ENCODE peak calls at places on chromosomes 7 and 10, in nine cellular contexts. S is anterior cingulate cortex; G is OCI-LY7; L is fibroblast of lung; T is left kidney; X is PC-9; F is activated CD8-positive, alpha-beta memory T cell treated with anti-CD3 and anti-CD28 coated beads for 4 hours; K is right cardiac atrium; I is mesothelial cell of epicardium. C is an unnamed sample.

GRCh38 chr7:135321556-135321955 is 87.9 kb downstream of the STRA8 start:
- DNase-seq in S (no peak), G (no peak), L (peak; percentile 52), T (no peak), X (no peak), F (no peak), K (no peak), I (no peak), C (no peak)

GRCh38 chr7:71752171-71752935 is 620.4 kb downstream of the GALNT17 start:
- DNase-seq in S (peak; percentile 18), G (no peak), L (peak; percentile 5), T (peak; percentile 81), X (no peak), F (no peak), K (peak; percentile 61), I (peak; percentile 85), C (no peak)

GRCh38 chr7:151676759-151677158 is 157.1 kb upstream of the RHEB start:
- DNase-seq in S (no peak), G (no peak), L (no peak), T (no peak), X (peak; percentile 82), F (no peak), K (peak; percentile 54), I (no peak), C (no peak)

GRCh38 chr10:125154529-125154928 is 5.8 kb downstream of the CTBP2 start:
- DNase-seq in S (no peak), G (no peak), L (no peak), T (peak; percentile 49), X (no peak), F (no peak), K (peak; percentile 18), I (no peak), C (no peak)

GRCh38 chr7:66771795-66772194 is 31.3 kb downstream of the RABGEF1 start:
- DNase-seq in S (no peak), G (no peak), L (no peak), T (no peak), X (no peak), F (no peak), K (no peak), I (no peak), C (no peak)

GRCh38 chr7:5525271-5526189 is 101.9 kb upstream of the TNRC18 start:
- DNase-seq in S (no peak), G (peak; percentile 25), L (peak; percentile 74), T (peak; percentile 66), X (peak; percentile 65), F (no peak), K (peak; percentile 61), I (no peak), C (no peak)

GRCh38 chr7:12711124-12711523 is 23.7 kb downstream of the ARL4A start:
- DNase-seq in S (no peak), G (no peak), L (no peak), T (no peak), X (no peak), F (no peak), K (no peak), I (no peak), C (no peak)

GRCh38 chr7:158550886-158551452 is 36.7 kb downstream of the PTPRN2 start:
- DNase-seq in S (no peak), G (no peak), L (no peak), T (no peak), X (no peak), F (no peak), K (no peak), I (no peak), C (no peak)

GRCh38 chr10:78462728-78463228 is 429.1 kb downstream of the RPS24 start:
- DNase-seq in S (no peak), G (no peak), L (no peak), T (no peak), X (no peak), F (no peak), K (no peak), I (no peak), C (no peak)

GRCh38 chr7:15729746-15730145 is 43.3 kb upstream of the MEOX2 start:
- DNase-seq in S (no peak), G (no peak), L (no peak), T (no peak), X (no peak), F (no peak), K (no peak), I (no peak), C (no peak)

GRCh38 chr10:48364659-48365405 is 58.4 kb downstream of the MAPK8 start:
- DNase-seq in S (no peak), G (no peak), L (peak; percentile 81), T (peak; percentile 36), X (no peak), F (no peak), K (no peak), I (no peak), C (no peak)

GRCh38 chr10:58453098-58453497 is 59.6 kb upstream of the BICC1 start:
- DNase-seq in S (no peak), G (no peak), L (no peak), T (no peak), X (no peak), F (no peak), K (no peak), I (no peak), C (no peak)

GRCh38 chr10:51073461-51074237 is 638 bp upstream of the PRKG1 start:
- DNase-seq in S (peak; percentile 48), G (no peak), L (peak; percentile 27), T (peak; percentile 76), X (no peak), F (no peak), K (peak; percentile 71), I (peak; percentile 60), C (no peak)

GRCh38 chr7:43148161-43148731 is 35.8 kb downstream of the HECW1 start:
- DNase-seq in S (no peak), G (no peak), L (peak; percentile 27), T (no peak), X (no peak), F (no peak), K (no peak), I (no peak), C (no peak)

GRCh38 chr10:124659380-124659779 is 84.8 kb downstream of the FAM53B start:
- DNase-seq in S (no peak), G (no peak), L (no peak), T (no peak), X (no peak), F (no peak), K (peak; percentile 24), I (no peak), C (no peak)

GRCh38 chr7:22712999-22713398 is 14.0 kb upstream of the IL6 start:
- DNase-seq in S (no peak), G (no peak), L (no peak), T (no peak), X (peak; percentile 13), F (no peak), K (no peak), I (no peak), C (no peak)

GRCh38 chr10:4498763-4499251 is 327.2 kb upstream of the AKR1E2 start:
- DNase-seq in S (no peak), G (no peak), L (peak; percentile 97), T (peak; percentile 24), X (no peak), F (no peak), K (no peak), I (no peak), C (no peak)

GRCh38 chr10:48794074-48794473 is 109.4 kb downstream of the WDFY4 start:
- DNase-seq in S (no peak), G (no peak), L (no peak), T (no peak), X (no peak), F (no peak), K (no peak), I (no peak), C (no peak)

GRCh38 chr7:16711730-16712129 is 41.8 kb upstream of the TSPAN13 start:
- DNase-seq in S (no peak), G (no peak), L (peak; percentile 26), T (no peak), X (no peak), F (no peak), K (no peak), I (no peak), C (no peak)

GRCh38 chr10:20890491-20891337 is 6.4 kb downstream of the NEBL start:
- DNase-seq in S (no peak), G (no peak), L (peak; percentile 49), T (no peak), X (no peak), F (no peak), K (no peak), I (no peak), C (no peak)

GRCh38 chr7:126809188-126809587 is 443.6 kb downstream of the GRM8 start:
- DNase-seq in S (no peak), G (no peak), L (no peak), T (no peak), X (no peak), F (no peak), K (no peak), I (no peak), C (no peak)

GRCh38 chr10:60203993-60204618 is 185.6 kb downstream of the ANK3 start:
- DNase-seq in S (no peak), G (peak; percentile 44), L (peak; percentile 61), T (peak; percentile 52), X (peak; percentile 35), F (no peak), K (no peak), I (no peak), C (no peak)

GRCh38 chr10:26890956-26891355 is 30.2 kb upstream of the ABI1 start:
- DNase-seq in S (no peak), G (peak; percentile 59), L (peak; percentile 76), T (peak; percentile 92), X (peak; percentile 41), F (no peak), K (peak; percentile 57), I (peak; percentile 44), C (no peak)

GRCh38 chr7:154860621-154861375 is 142.1 kb downstream of the PAXIP1 start:
- DNase-seq in S (no peak), G (no peak), L (no peak), T (no peak), X (no peak), F (no peak), K (no peak), I (no peak), C (no peak)

GRCh38 chr7:29320577-29320976 is 126.0 kb downstream of the CHN2 start:
- DNase-seq in S (no peak), G (no peak), L (no peak), T (no peak), X (no peak), F (no peak), K (no peak), I (no peak), C (no peak)

C was measured in stimulated activated naive CD4-positive, alpha-beta T cell treated with Interleukin-2 at 50 U/mL for 16 hours.